ENCODE peak calls at places on chromosomes 12 and 14, in ten cellular contexts. X is activated T-cell treated with anti-CD3 and anti-CD28 coated beads, Interleukin-2, amount 50 U/mL, for 4 hours; T is hypothalamus; A is activated CD8-positive, alpha-beta memory T cell treated with anti-CD3 and anti-CD28 coated beads for 48 hours; S is colonic mucosa; E is Caco-2; R is fibroblast of lung; Q is fibroblast of mammary gland; P is GM10248; G is NCI-H1694 treated with DMSO at 0.1 percent for 48 hours. V is an unnamed sample.

GRCh38 chr14:73241481-73242165 is 4.3 kb downstream of the PAPLN start:
- DNase-seq in X (no peak), E (no peak), T (no peak), P (no peak), G (no peak), R (no peak), Q (no peak), S (no peak), A (no peak), V (no peak)

GRCh38 chr12:67394600-67394999 is 125.4 kb downstream of the CAND1 start:
- DNase-seq in P (no peak), Q (peak), X (no peak), G (no peak), E (no peak), R (peak), T (no peak), S (no peak), A (no peak), V (no peak)

GRCh38 chr12:109518820-109519665 is 41.6 kb downstream of the UBE3B start:
- DNase-seq in X (peak), T (no peak), A (peak), E (peak), Q (peak), G (peak), P (peak), S (peak), R (peak), V (peak)

GRCh38 chr12:124812972-124813371 is 50.7 kb downstream of the SCARB1 start:
- DNase-seq in S (no peak), G (no peak), E (no peak), A (no peak), Q (no peak), R (no peak), X (no peak), P (no peak), T (no peak), V (no peak)

GRCh38 chr12:33314223-33314622 is 125.4 kb downstream of the SYT10 start:
- DNase-seq in A (no peak), S (no peak), T (no peak), G (no peak), X (no peak), E (peak), Q (no peak), P (no peak), R (no peak), V (no peak)

GRCh38 chr12:52189376-52190174 is 2.2 kb downstream of the KRT80 start:
- DNase-seq in E (no peak), G (no peak), S (no peak), T (no peak), X (no peak), A (no peak), P (no peak), Q (no peak), R (peak), V (peak)

GRCh38 chr12:110538869-110539622 is 36.9 kb downstream of the RAD9B start:
- DNase-seq in R (no peak), A (no peak), S (peak), Q (no peak), T (no peak), G (no peak), P (no peak), E (no peak), X (no peak), V (no peak)

GRCh38 chr12:41452838-41453237 is 264.7 kb downstream of the PDZRN4 start:
- DNase-seq in E (no peak), G (no peak), P (no peak), S (no peak), Q (no peak), T (no peak), R (no peak), A (no peak), X (no peak), V (no peak)

GRCh38 chr14:76564471-76565119 is 188.7 kb downstream of the ESRRB start:
- DNase-seq in P (no peak), T (no peak), E (no peak), G (peak), S (no peak), X (no peak), Q (peak), A (no peak), R (no peak), V (peak)

GRCh38 chr12:126286203-126286602 is 1221.0 kb downstream of the AACS start:
- DNase-seq in S (no peak), E (no peak), A (no peak), G (no peak), T (no peak), X (no peak), Q (no peak), P (no peak), R (no peak), V (no peak)

GRCh38 chr14:76313861-76314260 is 62.1 kb upstream of the ESRRB start:
- DNase-seq in E (no peak), T (no peak), X (no peak), R (no peak), Q (no peak), A (no peak), P (no peak), G (no peak), S (no peak), V (no peak)

GRCh38 chr12:69500631-69501030 is 30.4 kb downstream of the FRS2 start:
- DNase-seq in T (no peak), E (no peak), X (no peak), Q (peak), G (no peak), S (no peak), R (peak), A (no peak), P (no peak), V (peak)

GRCh38 chr14:76784881-76785280 is 23.6 kb downstream of the VASH1 start:
- DNase-seq in R (peak), A (no peak), T (peak), G (peak), X (peak), P (peak), Q (peak), E (peak), S (peak), V (peak)

GRCh38 chr14:47392351-47392750 is 283.1 kb downstream of the MDGA2 start:
- DNase-seq in P (no peak), S (no peak), X (no peak), Q (no peak), E (no peak), A (no peak), G (no peak), R (peak), T (no peak), V (no peak)

GRCh38 chr14:77641534-77642341 is 25.3 kb upstream of the SPTLC2 start:
- DNase-seq in X (peak), T (peak), G (no peak), A (peak), R (peak), Q (peak), E (no peak), P (peak), S (peak), V (peak)

GRCh38 chr14:34018564-34019244 is 67.8 kb upstream of the EGLN3 start:
- DNase-seq in S (no peak), E (no peak), Q (peak), X (no peak), A (no peak), T (no peak), R (no peak), P (no peak), G (no peak), V (no peak)

GRCh38 chr14:83988274-83988673 is 1541.7 kb upstream of the FLRT2 start:
- DNase-seq in X (no peak), R (no peak), A (no peak), S (no peak), G (no peak), Q (no peak), T (no peak), E (peak), P (no peak), V (no peak)

GRCh38 chr14:99267871-99268775 is 3.9 kb downstream of the BCL11B start:
- DNase-seq in A (no peak), T (no peak), G (peak), E (peak), P (no peak), R (no peak), Q (no peak), X (no peak), S (no peak), V (no peak)

GRCh38 chr12:124745891-124746570 is 117.6 kb downstream of the SCARB1 start:
- DNase-seq in A (no peak), G (peak), X (peak), T (peak), Q (peak), R (peak), S (peak), E (peak), P (peak), V (peak)

GRCh38 chr12:123075092-123075491 is 75.8 kb downstream of the PITPNM2 start:
- DNase-seq in Q (no peak), T (no peak), P (no peak), R (no peak), X (no peak), S (no peak), A (no peak), G (no peak), E (no peak), V (no peak)

GRCh38 chr12:132422057-132423043 is 67.6 kb upstream of the FBRSL1 start:
- DNase-seq in S (no peak), G (peak), P (no peak), X (no peak), Q (no peak), T (no peak), A (no peak), R (no peak), E (peak), V (no peak)

GRCh38 chr14:81565441-81566290 is 32.0 kb upstream of the SEL1L start:
- DNase-seq in R (no peak), E (peak), A (no peak), P (peak), X (no peak), S (no peak), Q (peak), G (peak), T (no peak), V (peak)

GRCh38 chr14:92641306-92641705 is 107.1 kb downstream of the LGMN start:
- DNase-seq in X (no peak), E (no peak), A (no peak), G (no peak), P (no peak), S (no peak), T (no peak), Q (no peak), R (no peak), V (no peak)

GRCh38 chr12:86052921-86053320 is 178.8 kb downstream of the NTS start:
- DNase-seq in A (no peak), T (no peak), R (no peak), X (no peak), S (no peak), G (no peak), Q (no peak), P (no peak), E (no peak), V (peak)

GRCh38 chr14:88910386-88910785 is 85.9 kb downstream of the TTC8 start:
- DNase-seq in T (no peak), S (no peak), R (no peak), P (no peak), G (peak), E (no peak), Q (no peak), A (no peak), X (no peak), V (no peak)

GRCh38 chr14:60381909-60382308 is 104.0 kb downstream of the C14orf39 start:
- DNase-seq in A (no peak), T (no peak), E (peak), P (no peak), Q (no peak), X (no peak), R (no peak), S (no peak), G (no peak), V (no peak)

GRCh38 chr12:107571492-107571891 is 114.1 kb upstream of the PWP1 start:
- DNase-seq in T (no peak), S (no peak), A (no peak), Q (no peak), E (no peak), X (no peak), P (no peak), R (no peak), G (no peak), V (no peak)

GRCh38 chr14:81459421-81459820 is 59.3 kb upstream of the STON2 start:
- DNase-seq in R (no peak), Q (no peak), T (no peak), S (no peak), X (no peak), E (no peak), P (no peak), A (no peak), G (no peak), V (no peak)

GRCh38 chr12:75859868-75860267 is 171.7 kb downstream of the PHLDA1 start:
- DNase-seq in G (no peak), X (no peak), A (no peak), E (no peak), T (no peak), R (no peak), S (no peak), Q (peak), P (no peak), V (peak)

GRCh38 chr12:48681416-48681737 is 661 bp downstream of the KANSL2 start:
- DNase-seq in T (no peak), Q (peak), P (peak), G (no peak), X (peak), E (no peak), A (peak), R (peak), S (no peak), V (peak)

GRCh38 chr12:107027304-107028053 is 40.5 kb upstream of the MTERF2 start:
- DNase-seq in G (peak), S (no peak), R (peak), Q (peak), A (no peak), T (no peak), X (no peak), E (peak), P (no peak), V (peak)

GRCh38 chr12:67002711-67003110 is 266.4 kb upstream of the CAND1 start:
- DNase-seq in Q (no peak), S (no peak), P (no peak), G (no peak), X (no peak), R (peak), A (no peak), E (no peak), T (no peak), V (no peak)

GRCh38 chr14:71371711-71372396 is 464.6 kb downstream of the PCNX1 start:
- DNase-seq in S (no peak), G (no peak), X (no peak), Q (peak), T (no peak), P (peak), A (no peak), R (peak), E (no peak), V (peak)